ENCODE peak calls at places on chromosomes 16 and 17, in nine cellular contexts. B is activated T-cell treated with anti-CD3 and anti-CD28 coated beads for 24 hours; F is esophagus muscularis mucosa; N is RKO; I is Right ventricle myocardium superior; O is NCI-H2081; Z is activated T-helper 1 cell treated with anti-CD3 and anti-CD28 coated beads, Interleukin-12 subunit alpha, Interleukin-12 subunit beta, Interleukin-2, Interleukin-4 antibody, amounts not matched to agents 30 ng/mL and 10 ng/mL and 1 ng/mL, durations not matched to agents 14 hours and 24 hours and 36 hours; P is stimulated activated CD4-positive, alpha-beta T cell treated with anti-CD3 and anti-CD28 coated beads, TNF-alpha, amount 100 ng/mL, for 24 hours; E is endothelial cell of umbilical vein. C is an unnamed sample.

GRCh38 chr16:78437352-78437968 is 338.0 kb downstream of the WWOX start:
- DNase-seq in O (no peak), B (peak), E (peak), N (peak), I (no peak), Z (peak), P (peak), F (peak), C (no peak)

GRCh38 chr16:12178251-12178990 is 201.9 kb downstream of the SNX29 start:
- DNase-seq in N (no peak), B (no peak), Z (no peak), E (no peak), P (no peak), O (no peak), I (peak), F (no peak), C (no peak)

GRCh38 chr17:2011421-2012371 is 13.4 kb downstream of the RTN4RL1 start:
- DNase-seq in E (no peak), O (no peak), N (no peak), P (no peak), I (no peak), Z (no peak), B (no peak), F (no peak), C (peak)

GRCh38 chr17:77128895-77129567 is 11.7 kb upstream of the SEC14L1 start:
- DNase-seq in F (no peak), B (no peak), Z (no peak), E (no peak), P (no peak), I (no peak), O (no peak), N (no peak), C (no peak)

GRCh38 chr17:17874478-17874877 is 37.7 kb upstream of the SREBF1 start:
- DNase-seq in O (no peak), I (no peak), B (no peak), Z (no peak), N (peak), E (no peak), F (no peak), P (no peak), C (no peak)

GRCh38 chr16:19502395-19503131 is 19.3 kb downstream of the GDE1 start:
- DNase-seq in B (peak), N (peak), E (peak), I (peak), P (peak), Z (peak), F (peak), O (peak), C (peak)

GRCh38 chr16:75287708-75288107 is 36.3 kb upstream of the BCAR1 start:
- DNase-seq in E (no peak), N (no peak), B (no peak), F (no peak), O (no peak), I (no peak), P (no peak), Z (no peak), C (peak)

GRCh38 chr17:27502526-27503324 is 46.5 kb downstream of the KSR1 start:
- DNase-seq in E (no peak), O (no peak), Z (no peak), N (no peak), F (no peak), P (no peak), I (no peak), B (no peak), C (no peak)

GRCh38 chr16:89324056-89325010 is 106.8 kb downstream of the ZNF778 start:
- DNase-seq in F (no peak), O (no peak), Z (no peak), B (peak), N (peak), P (peak), E (no peak), I (peak), C (peak)

GRCh38 chr17:30982855-30983254 is 12.0 kb downstream of the RNF135 start:
- DNase-seq in F (no peak), N (no peak), E (no peak), I (no peak), P (no peak), B (no peak), O (no peak), Z (no peak), C (no peak)

GRCh38 chr16:79997257-79997656 is 396.7 kb upstream of the MAF start:
- DNase-seq in I (no peak), E (peak), F (no peak), B (no peak), P (no peak), O (no peak), N (no peak), Z (no peak), C (no peak)

GRCh38 chr16:87842209-87842869 is 27.0 kb downstream of the SLC7A5 start:
- DNase-seq in F (no peak), Z (no peak), N (no peak), B (no peak), E (no peak), I (no peak), O (no peak), P (no peak), C (no peak)

GRCh38 chr16:70553175-70553574 is 29.6 kb downstream of the SF3B3 start:
- DNase-seq in B (no peak), O (no peak), Z (no peak), N (no peak), I (no peak), P (no peak), E (no peak), F (no peak), C (no peak)

GRCh38 chr17:48915459-48916282 is 7.5 kb downstream of the UBE2Z start:
- DNase-seq in F (no peak), O (no peak), Z (peak), P (peak), B (peak), I (no peak), E (peak), N (no peak), C (no peak)

GRCh38 chr16:5738586-5738985 is 641.0 kb upstream of the EEF2KMT start:
- DNase-seq in B (no peak), O (no peak), F (no peak), N (no peak), E (no peak), I (no peak), Z (no peak), P (no peak), C (no peak)

GRCh38 chr16:50984688-50985087 is 166.4 kb downstream of the SALL1 start:
- DNase-seq in I (no peak), E (no peak), O (no peak), F (no peak), Z (no peak), B (no peak), N (no peak), P (no peak), C (no peak)

GRCh38 chr17:9520649-9521435 is 54.8 kb downstream of the STX8 start:
- DNase-seq in O (no peak), N (no peak), B (no peak), Z (no peak), E (no peak), F (no peak), I (no peak), P (no peak), C (no peak)

GRCh38 chr17:61380217-61380835 is 19.3 kb upstream of the TBX2 start:
- DNase-seq in N (no peak), O (no peak), B (no peak), Z (no peak), E (no peak), I (no peak), P (no peak), F (no peak), C (peak)

GRCh38 chr16:89918453-89919347 is at the start of gene MC1R:
- DNase-seq in I (no peak), E (peak), F (no peak), P (no peak), O (no peak), B (no peak), Z (no peak), N (no peak), C (no peak)

GRCh38 chr16:78392585-78393195 is 293.2 kb downstream of the WWOX start:
- DNase-seq in E (no peak), F (no peak), O (no peak), Z (no peak), I (no peak), N (no peak), P (no peak), B (no peak), C (no peak)

GRCh38 chr16:11792404-11793260 is 4.4 kb downstream of the ZC3H7A start:
- DNase-seq in O (peak), E (no peak), N (no peak), I (no peak), F (no peak), P (no peak), B (no peak), Z (no peak), C (peak)

GRCh38 chr16:71676236-71676635 is 48.3 kb downstream of the PHLPP2 start:
- DNase-seq in F (no peak), I (no peak), B (no peak), O (no peak), P (no peak), E (no peak), N (no peak), Z (no peak), C (no peak)

GRCh38 chr17:68353121-68353521 is 61.8 kb downstream of the ARSG start:
- DNase-seq in O (no peak), F (no peak), B (no peak), P (no peak), N (no peak), I (no peak), Z (no peak), E (no peak), C (no peak)

GRCh38 chr16:68396481-68396880 is 51.8 kb downstream of the SMPD3 start:
- DNase-seq in N (peak), I (no peak), P (peak), B (peak), Z (peak), F (no peak), O (no peak), E (peak), C (peak)

GRCh38 chr17:3896108-3897099 is 3.6 kb upstream of the CAMKK1 start:
- DNase-seq in B (no peak), F (no peak), P (no peak), Z (no peak), I (no peak), N (no peak), E (no peak), O (no peak), C (peak)

GRCh38 chr16:13970708-13971422 is 50.9 kb downstream of the ERCC4 start:
- DNase-seq in P (no peak), B (no peak), Z (no peak), F (peak), E (no peak), I (no peak), O (no peak), N (no peak), C (no peak)

GRCh38 chr17:54891176-54891821 is 9.4 kb upstream of the TOM1L1 start:
- DNase-seq in F (no peak), E (peak), B (no peak), N (peak), P (no peak), O (peak), I (no peak), Z (no peak), C (no peak)

GRCh38 chr16:4339455-4339854 is 11.7 kb downstream of the PAM16 start:
- DNase-seq in P (no peak), N (no peak), O (no peak), E (no peak), B (no peak), F (no peak), Z (no peak), I (no peak), C (no peak)

GRCh38 chr17:50892101-50892776 is 26.1 kb upstream of the TOB1 start:
- DNase-seq in O (no peak), B (no peak), P (no peak), E (no peak), I (no peak), Z (no peak), N (no peak), F (no peak), C (no peak)

GRCh38 chr17:29764217-29764616 is 141.5 kb upstream of the CORO6 start:
- DNase-seq in B (no peak), O (no peak), Z (no peak), I (no peak), F (no peak), E (no peak), N (no peak), P (no peak), C (no peak)

GRCh38 chr17:51721711-51722110 is 436.8 kb downstream of the CA10 start:
- DNase-seq in E (no peak), P (no peak), F (no peak), O (no peak), B (no peak), I (no peak), N (no peak), Z (no peak), C (no peak)

GRCh38 chr16:15958703-15959348 is 9.4 kb downstream of the ABCC1 start:
- DNase-seq in I (no peak), F (no peak), E (no peak), N (no peak), Z (no peak), O (no peak), B (no peak), P (no peak), C (no peak)

GRCh38 chr16:73050115-73051099 is 2.5 kb upstream of the ZFHX3 start:
- DNase-seq in E (no peak), N (no peak), P (no peak), I (no peak), Z (no peak), F (no peak), B (no peak), O (no peak), C (no peak)

GRCh38 chr16:62014534-62014933 is 21.7 kb downstream of the CDH8 start:
- DNase-seq in O (no peak), F (no peak), N (no peak), P (no peak), E (no peak), Z (no peak), B (no peak), I (no peak), C (no peak)

GRCh38 chr17:59073972-59074371 is 32.7 kb downstream of the TRIM37 start:
- DNase-seq in E (no peak), I (no peak), F (no peak), O (no peak), Z (no peak), P (no peak), B (no peak), N (no peak), C (no peak)

GRCh38 chr17:4604111-4604644 is 19.8 kb downstream of the SMTNL2 start:
- DNase-seq in B (no peak), N (no peak), P (no peak), Z (no peak), F (no peak), E (no peak), I (peak), O (peak), C (no peak)

GRCh38 chr16:19898924-19899604 is 14.4 kb upstream of the GPRC5B start:
- DNase-seq in B (no peak), O (peak), I (no peak), P (peak), F (no peak), E (peak), Z (peak), N (peak), C (no peak)

C was measured in lower lobe of right lung.